ENCODE peak calls at places on chromosomes 13 and 19, in ten cellular contexts. O is K562, G is right lobe of liver, H is IMR-90, V is HCT116, E is body of pancreas, A is GM12878, P is A549, I is HepG2, M is upper lobe of left lung. K is an unnamed sample.

GRCh38 chr13:42041684-42042035 is 6.8 kb upstream of the DGKH start:
- ATAC-seq in P (peak; percentile 84), E (peak; percentile 30), M (peak; percentile 39), O (peak; percentile 73), G (peak; percentile 51), I (peak; percentile 84), V (peak; percentile 28), H (peak; percentile 28), A (peak; percentile 73), K (peak; percentile 23)

GRCh38 chr19:19423322-19423721 is 17.8 kb downstream of the GATAD2A start:
- ATAC-seq in A (no peak), G (peak; percentile 87), H (no peak), M (no peak), V (no peak), E (peak; percentile 18), I (no peak), P (no peak), O (no peak), K (no peak)

GRCh38 chr13:46008631-46009030 is 43.9 kb downstream of the ZC3H13 start:
- ATAC-seq in G (no peak), O (no peak), P (no peak), V (no peak), A (no peak), H (no peak), I (no peak), E (no peak), M (no peak), K (no peak)

GRCh38 chr19:7211191-7211988 is 82.8 kb downstream of the INSR start:
- ATAC-seq in G (peak; percentile 90), E (peak; percentile 84), O (no peak), I (no peak), M (peak; percentile 23), P (no peak), A (no peak), V (no peak), H (peak; percentile 55), K (peak; percentile 5)

GRCh38 chr19:48441360-48442050 is 4.3 kb upstream of the GRWD1 start:
- ATAC-seq in H (no peak), G (no peak), I (no peak), A (no peak), O (no peak), E (no peak), P (no peak), M (no peak), V (no peak), K (no peak)

GRCh38 chr13:38824342-38824741 is 137.5 kb downstream of the FREM2 start:
- ATAC-seq in H (no peak), I (no peak), E (no peak), P (no peak), V (no peak), M (no peak), A (peak; percentile 91), G (no peak), O (peak; percentile 48), K (no peak)

GRCh38 chr19:6725513-6726231 is 5.2 kb upstream of the C3 start:
- ATAC-seq in O (no peak), V (no peak), P (no peak), H (no peak), A (no peak), E (peak; percentile 66), G (peak; percentile 25), I (peak; percentile 55), M (no peak), K (no peak)

GRCh38 chr19:30696514-30696913 is 324.3 kb downstream of the ZNF536 start:
- ATAC-seq in H (no peak), O (peak; percentile 98), P (peak; percentile 94), M (peak; percentile 39), A (peak; percentile 40), V (no peak), E (peak; percentile 81), I (peak; percentile 72), G (peak; percentile 69), K (no peak)

GRCh38 chr13:98563071-98563470 is 13.8 kb downstream of the STK24 start:
- ATAC-seq in I (no peak), O (no peak), P (no peak), E (no peak), M (no peak), H (no peak), G (no peak), V (no peak), A (peak; percentile 49), K (no peak)

GRCh38 chr19:35856001-35856400 is 710 bp upstream of the KIRREL2 start:
- ATAC-seq in M (no peak), E (peak; percentile 79), P (no peak), H (peak; percentile 24), A (no peak), G (no peak), O (peak; percentile 46), I (peak; percentile 25), V (no peak), K (no peak)

GRCh38 chr19:46407891-46408426 is 5.4 kb downstream of the CCDC8 start:
- ATAC-seq in G (no peak), O (no peak), P (no peak), M (no peak), E (no peak), I (no peak), V (no peak), A (no peak), H (no peak), K (no peak)

GRCh38 chr13:73351730-73352129 is 292.9 kb downstream of the KLF5 start:
- ATAC-seq in E (no peak), A (no peak), G (no peak), O (no peak), V (no peak), M (no peak), P (no peak), I (no peak), H (no peak), K (no peak)

GRCh38 chr13:38409771-38410170 is 60.1 kb downstream of the UFM1 start:
- ATAC-seq in G (no peak), P (no peak), H (no peak), M (no peak), E (no peak), O (no peak), V (no peak), I (no peak), A (no peak), K (no peak)

GRCh38 chr13:36431204-36432105 is 840 bp upstream of the CCNA1 start:
- ATAC-seq in H (peak; percentile 45), G (peak; percentile 22), M (peak; percentile 83), I (no peak), E (peak; percentile 43), V (no peak), O (no peak), P (peak; percentile 75), A (peak; percentile 44), K (peak; percentile 34)

DNA sequence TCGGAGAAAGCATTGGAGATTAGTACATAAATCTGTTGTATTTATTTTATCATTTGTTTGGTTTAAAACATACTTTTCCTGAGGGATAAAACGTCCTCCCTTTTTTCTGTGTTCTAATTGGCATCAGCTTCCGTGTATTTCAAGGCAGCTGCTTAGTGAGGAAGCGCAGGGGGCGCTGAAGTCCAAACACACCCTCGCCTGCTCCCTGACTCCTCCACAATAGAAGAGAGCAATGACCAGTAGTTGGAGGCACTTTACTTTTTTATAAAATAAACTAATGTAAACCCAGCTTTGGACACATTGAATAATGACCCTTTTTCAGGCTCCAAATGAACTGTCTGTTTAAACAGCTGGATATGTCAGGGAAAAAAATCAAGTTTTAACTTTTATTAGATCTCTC is 79.9 kb downstream of the RNASEH2B start:
- ATAC-seq in O (peak; percentile 89), H (peak; percentile 35), M (peak; percentile 66), A (no peak), I (peak; percentile 94), G (peak; percentile 65), V (peak; percentile 57), P (peak; percentile 72), E (no peak), K (no peak)
- H3K4me1 ChIP-seq in O (no peaks in the 10 kb centered on the region), H (peaks cover 4% of the 10 kb centered on the region), M (no peaks in the 10 kb centered on the region), A (peaks cover 11% of the 10 kb centered on the region), I (peaks cover 17% of the 10 kb centered on the region), G (no peaks in the 10 kb centered on the region), V (no peaks in the 10 kb centered on the region), P (no peaks in the 10 kb centered on the region), E (no peaks in the 10 kb centered on the region), K (no peaks in the 10 kb centered on the region)

GRCh38 chr19:16338470-16339360 is 14.1 kb downstream of the KLF2 start:
- ATAC-seq in H (peak; percentile 80), I (peak; percentile 55), P (peak; percentile 77), V (peak; percentile 82), O (no peak), M (peak; percentile 65), E (peak; percentile 45), A (peak; percentile 69), G (peak; percentile 54), K (peak; percentile 9)
- H3K4me3 ChIP-seq in H (no peak overlapping the region), I (no peak overlapping the region), P (no peak overlapping the region), V (peak overlapping the region; percentile 38), O (no peak overlapping the region), M (no peak overlapping the region), E (no peak overlapping the region), A (peak overlapping the region; percentile 25), G (no peak overlapping the region), K (no peak overlapping the region)

GRCh38 chr19:12675940-12676339 is 5.7 kb downstream of the DHPS start:
- ATAC-seq in V (no peak), H (no peak), O (no peak), M (no peak), G (no peak), A (no peak), E (peak; percentile 7), P (no peak), I (no peak), K (no peak)
- TF ChIP-seq POLR2A in V (no peak), H (no peak), O (peak; percentile 1), M (no peak), G (no peak), A (no peak), E (no peak), P (no peak), I (no peak), K (no peak)

GRCh38 chr19:54115071-54116063 is at the start of the genes PRPF31 and TFPT:
- ATAC-seq in M (peak; percentile 97), A (peak; percentile 97), P (peak; percentile 96), O (peak; percentile 97), H (peak; percentile 97), V (peak; percentile 93), E (peak; percentile 95), I (peak; percentile 97), G (peak; percentile 98), K (peak; percentile 97)

GRCh38 chr19:54108496-54108895 is 5.8 kb downstream of the NDUFA3 start:
- ATAC-seq in O (no peak), G (no peak), P (no peak), I (no peak), E (no peak), M (no peak), A (no peak), H (no peak), V (no peak), K (no peak)

GRCh38 chr19:54109651-54110050 is 5.8 kb downstream of the TFPT start:
- ATAC-seq in A (no peak), E (peak; percentile 25), V (no peak), G (no peak), I (peak; percentile 34), M (no peak), O (peak; percentile 62), H (no peak), P (peak; percentile 61), K (no peak)

DNA sequence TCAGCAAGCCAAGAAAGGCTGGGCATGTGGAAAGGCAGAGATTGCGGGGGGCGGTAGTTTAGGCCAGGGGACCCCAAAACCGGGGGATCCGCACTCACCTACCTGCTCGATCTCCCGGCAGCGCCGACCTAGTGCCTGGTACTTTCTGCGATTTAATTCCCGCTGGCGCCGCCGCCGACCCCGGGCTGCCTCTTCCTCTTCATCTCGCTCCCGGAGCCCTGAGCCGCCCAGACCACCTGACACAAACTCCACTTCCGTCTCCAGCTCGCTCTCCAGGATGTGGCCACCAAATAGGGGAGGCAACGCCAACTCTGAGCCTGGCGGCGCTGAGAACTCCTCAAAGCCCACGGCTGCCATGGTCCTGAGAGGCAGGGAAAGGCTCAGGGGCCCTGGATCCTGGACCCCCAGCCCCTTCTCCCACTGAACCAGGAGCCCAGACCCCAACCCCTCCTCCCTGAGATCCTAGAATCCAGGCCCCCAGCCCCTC is 1.1 kb downstream of the TFPT start:
- ATAC-seq in I (no peak), O (no peak), P (no peak), H (no peak), M (peak; percentile 35), A (peak; percentile 81), V (no peak), E (no peak), G (peak; percentile 32), K (no peak)
- H3K4me1 ChIP-seq in I (peaks cover 21% of the 10 kb centered on the region), O (peaks cover 19% of the 10 kb centered on the region), P (peaks cover 14% of the 10 kb centered on the region), H (peaks cover 6% of the 10 kb centered on the region), M (peaks cover 25% of the 10 kb centered on the region), A (peaks cover 10% of the 10 kb centered on the region), V (peaks cover 19% of the 10 kb centered on the region), E (peaks cover 27% of the 10 kb centered on the region), G (peaks cover 3% of the 10 kb centered on the region), K (peaks cover 31% of the 10 kb centered on the region)